ENCODE peak calls at places on chromosomes 4 and X, in five cellular contexts. J is Kasumi-1, Q is substantia nigra, T is PC-3, N is nephron progenitor cell. Z is an unnamed sample.

GRCh38 chrX:86066998-86067397 is 19.6 kb upstream of the CHM start:
- DNase-seq in T (peak; percentile 12), Q (no peak), N (no peak), J (no peak), Z (no peak)

GRCh38 chr4:185792384-185793146 is 19.4 kb downstream of the SORBS2 start:
- DNase-seq in Q (no peak), N (no peak), J (no peak), T (peak; percentile 85), Z (no peak)

GRCh38 chr4:108731001-108731400 is 31.9 kb downstream of the ETNPPL start:
- DNase-seq in J (no peak), N (no peak), T (no peak), Q (peak; percentile 34), Z (no peak)

GRCh38 chrX:149830192-149830873 is 48.6 kb downstream of the MAGEA9 start:
- DNase-seq in N (peak; percentile 50), T (no peak), J (no peak), Q (no peak), Z (no peak)

GRCh38 chr4:55545133-55545532 is 1.6 kb downstream of the CLOCK start:
- DNase-seq in Q (no peak), T (peak; percentile 46), N (no peak), J (peak; percentile 58), Z (no peak)

GRCh38 chr4:39559641-39560040 is 32.4 kb upstream of the UGDH start:
- DNase-seq in N (no peak), J (no peak), Q (no peak), T (no peak), Z (no peak)

GRCh38 chrX:12947545-12948235 is 27.2 kb upstream of the TMSB4X start:
- DNase-seq in T (no peak), Q (no peak), N (no peak), J (no peak), Z (no peak)

GRCh38 chrX:93594780-93595179 is 78.6 kb downstream of the NAP1L3 start:
- DNase-seq in T (no peak), Q (no peak), N (no peak), J (no peak), Z (no peak)

GRCh38 chrX:153684447-153685178 is 3.1 kb upstream of the SLC6A8 start:
- DNase-seq in T (no peak), J (no peak), N (no peak), Q (no peak), Z (no peak)

GRCh38 chr4:112075129-112075753 is 70.0 kb upstream of the FAM241A start:
- DNase-seq in Q (no peak), J (peak; percentile 72), N (peak; percentile 15), T (peak; percentile 81), Z (no peak)

GRCh38 chr4:123351713-123352112 is 44.9 kb upstream of the SPRY1 start:
- DNase-seq in Q (no peak), T (no peak), N (no peak), J (no peak), Z (no peak)

GRCh38 chr4:184387351-184387750 is 87.0 kb downstream of the IRF2 start:
- DNase-seq in Q (no peak), T (no peak), J (peak; percentile 78), N (no peak), Z (no peak)

GRCh38 chrX:40102393-40103381 is 4.9 kb upstream of the BCOR start:
- DNase-seq in J (no peak), N (no peak), T (no peak), Q (no peak), Z (no peak)

GRCh38 chr4:95124906-95125504 is 367.2 kb downstream of the BMPR1B start:
- DNase-seq in Q (no peak), N (peak; percentile 30), J (peak; percentile 65), T (peak; percentile 70), Z (peak; percentile 34)

GRCh38 chr4:20684852-20685763 is 15.2 kb upstream of the PACRGL start:
- DNase-seq in Q (no peak), J (peak; percentile 52), N (no peak), T (peak; percentile 58), Z (peak; percentile 26)

GRCh38 chrX:39896951-39897740 is 200.6 kb downstream of the BCOR start:
- DNase-seq in Q (no peak), J (peak; percentile 17), T (peak; percentile 72), N (peak; percentile 41), Z (no peak)

GRCh38 chr4:20020049-20020448 is 231.7 kb upstream of the SLIT2 start:
- DNase-seq in J (no peak), N (no peak), T (peak; percentile 75), Q (no peak), Z (no peak)

GRCh38 chrX:48487362-48487785 is 11.4 kb downstream of the FTSJ1 start:
- DNase-seq in Q (no peak), N (no peak), T (peak; percentile 97), J (no peak), Z (no peak)

GRCh38 chr4:25065451-25065850 is 34.7 kb upstream of the LGI2 start:
- DNase-seq in T (no peak), J (no peak), N (peak; percentile 39), Q (no peak), Z (no peak)

GRCh38 chrX:44945736-44946135 is 72.7 kb downstream of the KDM6A start:
- DNase-seq in N (no peak), T (peak; percentile 67), J (peak; percentile 14), Q (no peak), Z (no peak)

GRCh38 chr4:118224239-118224829 is 128.5 kb downstream of the PRSS12 start:
- DNase-seq in T (peak; percentile 63), J (peak; percentile 69), Q (no peak), N (no peak), Z (peak; percentile 31)

GRCh38 chr4:183912585-183912984 is 7.5 kb downstream of the STOX2 start:
- DNase-seq in T (peak; percentile 83), J (no peak), N (no peak), Q (no peak), Z (no peak)

GRCh38 chr4:134753390-134753789 is 551.8 kb upstream of the PABPC4L start:
- DNase-seq in N (no peak), J (no peak), T (no peak), Q (no peak), Z (no peak)

GRCh38 chr4:72112514-72113156 is 80.8 kb downstream of the NPFFR2 start:
- DNase-seq in Q (no peak), T (peak; percentile 99), N (no peak), J (peak; percentile 7), Z (peak; percentile 10)

GRCh38 chr4:151960449-151961246 is 199.8 kb upstream of the GATB start:
- DNase-seq in T (peak; percentile 6), Q (no peak), N (no peak), J (no peak), Z (peak; percentile 77)

GRCh38 chr4:151806511-151806927 is 45.7 kb upstream of the GATB start:
- DNase-seq in J (no peak), N (no peak), Q (no peak), T (peak; percentile 32), Z (no peak)

GRCh38 chr4:66577922-66578321 is 907.6 kb upstream of the EPHA5 start:
- DNase-seq in Q (no peak), T (peak; percentile 79), J (no peak), N (no peak), Z (no peak)

Z was measured in putamen.